ENCODE peak calls at places on chromosome 1, in nine cellular contexts. V is H54, B is adrenal gland, L is lower leg skin, D is spleen, N is tibial nerve, X is IMR-90, W is body of pancreas, O is K562. I is an unnamed sample.
A peak's percentile ranks its signal among the peaks of the same experiment; 100 is the strongest.

GRCh38 chr1:234495231-234495990 is 16.4 kb upstream of the TARBP1 start:
- DNase-seq in V (peak; percentile 27), B (no peak), L (no peak), D (no peak), N (no peak), X (peak; percentile 94), W (no peak), O (peak; percentile 58), I (no peak)

GRCh38 chr1:109133815-109134214 is 19.9 kb downstream of the ELAPOR1 start:
- DNase-seq in V (no peak), B (no peak), L (no peak), D (peak; percentile 90), N (peak; percentile 14), X (no peak), W (peak; percentile 80), O (no peak), I (no peak)

GRCh38 chr1:221557024-221557423 is 184.9 kb downstream of the DUSP10 start:
- DNase-seq in V (no peak), B (no peak), L (no peak), D (no peak), N (no peak), X (no peak), W (no peak), O (no peak), I (no peak)

GRCh38 chr1:230915079-230915478 is 46.8 kb upstream of the C1orf198 start:
- DNase-seq in V (no peak), B (no peak), L (no peak), D (no peak), N (no peak), X (peak; percentile 23), W (no peak), O (no peak), I (no peak)

GRCh38 chr1:207853372-207853757 is 57.6 kb downstream of the CD34 start:
- DNase-seq in V (no peak), B (no peak), L (no peak), D (no peak), N (no peak), X (peak; percentile 19), W (no peak), O (no peak), I (no peak)

GRCh38 chr1:204319462-204319861 is 40.3 kb downstream of the PLEKHA6 start:
- DNase-seq in V (peak; percentile 59), B (no peak), L (no peak), D (no peak), N (no peak), X (peak; percentile 97), W (no peak), O (peak; percentile 45), I (no peak)

GRCh38 chr1:97006044-97006676 is 284.6 kb downstream of the PTBP2 start:
- DNase-seq in V (no peak), B (no peak), L (no peak), D (no peak), N (no peak), X (peak; percentile 84), W (peak; percentile 3), O (no peak), I (no peak)

GRCh38 chr1:67861856-67862516 is 28.7 kb upstream of the GNG12 start:
- DNase-seq in V (no peak), B (no peak), L (no peak), D (no peak), N (no peak), X (peak; percentile 45), W (no peak), O (no peak), I (no peak)

GRCh38 chr1:155329980-155330598 is 9.4 kb downstream of the RUSC1 start:
- DNase-seq in V (no peak), B (no peak), L (no peak), D (no peak), N (no peak), X (no peak), W (no peak), O (no peak), I (no peak)

GRCh38 chr1:176786274-176786673 is 323.3 kb downstream of the PAPPA2 start:
- DNase-seq in V (no peak), B (no peak), L (no peak), D (no peak), N (no peak), X (no peak), W (no peak), O (no peak), I (no peak)

GRCh38 chr1:210736681-210737080 is 397.3 kb downstream of the KCNH1 start:
- DNase-seq in V (no peak), B (no peak), L (no peak), D (no peak), N (no peak), X (no peak), W (no peak), O (no peak), I (no peak)

DNA sequence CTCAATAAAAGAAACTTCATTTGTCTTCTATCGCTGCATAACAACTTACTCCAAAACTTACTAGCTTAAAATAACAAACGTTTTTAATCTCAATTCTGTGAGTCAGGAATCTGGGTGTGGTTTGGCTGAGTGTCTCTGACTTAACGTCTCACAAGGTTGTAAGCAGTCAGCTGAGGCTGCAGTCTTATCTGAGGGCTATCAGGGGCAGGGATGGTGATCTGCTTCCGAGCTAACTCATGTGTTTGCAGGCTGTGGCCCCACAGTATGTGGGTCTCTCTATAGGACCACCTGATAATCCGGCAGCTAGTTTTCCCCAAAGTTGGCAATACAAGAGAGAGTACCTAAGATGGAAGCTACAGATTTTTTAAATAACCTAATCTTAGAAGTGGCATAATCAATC is 234.2 kb upstream of the FGGY start:
- DNase-seq in V (no peak), B (peak; percentile 35), L (peak; percentile 71), D (no peak), N (no peak), X (peak; percentile 76), W (peak; percentile 41), O (peak; percentile 68), I (no peak)
- TF ChIP-seq POLR2A in V (no peak), B (no peak), L (no peak), D (no peak), N (no peak), X (no peak), W (no peak), O (no peak), I (no peak)

GRCh38 chr1:29620631-29621030 is 384.3 kb downstream of the PTPRU start:
- DNase-seq in V (no peak), B (no peak), L (peak; percentile 8), D (no peak), N (no peak), X (no peak), W (no peak), O (no peak), I (no peak)
- TF ChIP-seq POLR2A in V (no peak), B (no peak), L (no peak), D (no peak), N (no peak), X (no peak), W (no peak), O (no peak), I (no peak)

GRCh38 chr1:54408701-54409066 is 2.5 kb upstream of the SSBP3 start:
- DNase-seq in V (no peak), B (no peak), L (no peak), D (no peak), N (no peak), X (no peak), W (no peak), O (no peak), I (no peak)

GRCh38 chr1:54407957-54408700 is 1.9 kb upstream of the SSBP3 start:
- DNase-seq in V (peak; percentile 91), B (peak; percentile 48), L (peak; percentile 46), D (no peak), N (no peak), X (peak; percentile 89), W (peak; percentile 57), O (peak; percentile 89), I (no peak)

GRCh38 chr1:54405894-54406293 is 300 bp downstream of the SSBP3 start:
- DNase-seq in V (no peak), B (no peak), L (no peak), D (no peak), N (no peak), X (no peak), W (peak; percentile 38), O (no peak), I (no peak)

GRCh38 chr1:54406339-54407181 is at the start of gene SSBP3:
- DNase-seq in V (peak; percentile 94), B (peak; percentile 94), L (peak; percentile 87), D (peak; percentile 99), N (peak; percentile 74), X (peak; percentile 88), W (peak; percentile 92), O (peak; percentile 97), I (peak; percentile 93)

GRCh38 chr1:54407201-54407956 is 1.2 kb upstream of the SSBP3 start:
- DNase-seq in V (peak; percentile 84), B (peak; percentile 74), L (peak; percentile 86), D (peak; percentile 83), N (peak; percentile 85), X (peak; percentile 93), W (peak; percentile 90), O (peak; percentile 94), I (peak; percentile 53)
- TF ChIP-seq POLR2A in V (no peak), B (peak; percentile 85), L (no peak), D (no peak), N (peak; percentile 55), X (peak; percentile 62), W (peak; percentile 30), O (peak; percentile 64), I (no peak)

GRCh38 chr1:32939655-32940371 is 24.8 kb downstream of the RNF19B start:
- DNase-seq in V (no peak), B (no peak), L (no peak), D (no peak), N (no peak), X (peak; percentile 96), W (peak; percentile 60), O (peak; percentile 83), I (no peak)

GRCh38 chr1:32928285-32928684 is 27.1 kb upstream of the TMEM54 start:
- DNase-seq in V (no peak), B (no peak), L (no peak), D (no peak), N (no peak), X (no peak), W (no peak), O (no peak), I (no peak)

GRCh38 chr1:32931760-32932159 is 30.6 kb upstream of the TMEM54 start:
- DNase-seq in V (no peak), B (no peak), L (no peak), D (no peak), N (no peak), X (no peak), W (no peak), O (no peak), I (no peak)

GRCh38 chr1:32937061-32937460 is 27.5 kb downstream of the RNF19B start:
- DNase-seq in V (no peak), B (no peak), L (no peak), D (no peak), N (no peak), X (peak; percentile 21), W (no peak), O (no peak), I (no peak)

DNA sequence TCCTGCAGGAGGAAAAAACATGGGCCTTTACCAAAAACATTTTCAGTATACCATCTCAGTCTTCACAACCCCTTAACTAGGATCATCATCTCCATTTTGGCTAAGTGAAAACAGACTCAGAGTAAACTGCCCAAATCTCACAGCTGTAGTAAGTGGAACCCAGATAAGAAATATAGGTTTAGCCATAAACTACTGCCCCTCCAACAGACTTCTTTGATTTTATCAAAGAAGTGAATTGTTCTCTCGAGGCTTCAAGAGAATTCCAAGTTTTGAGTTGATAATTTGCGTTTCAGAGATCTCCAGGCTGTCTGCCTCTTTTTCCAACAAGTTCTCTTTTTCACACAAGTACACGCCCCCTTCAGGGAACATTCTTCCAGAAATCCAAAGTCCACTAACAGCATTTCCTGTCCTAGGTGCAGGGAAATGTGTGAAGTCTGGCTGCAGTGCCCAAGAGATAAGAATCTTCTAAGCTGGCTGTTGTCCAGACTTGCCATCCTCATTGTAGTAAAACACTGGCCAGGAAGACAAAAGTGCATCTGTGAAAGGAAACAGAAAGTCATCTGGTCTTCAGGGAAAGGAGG is 30.8 kb downstream of the RNF19B start:
- DNase-seq in V (no peak), B (peak; percentile 40), L (no peak), D (no peak), N (peak; percentile 32), X (peak; percentile 19), W (peak; percentile 71), O (peak; percentile 27), I (no peak)
- TF ChIP-seq POLR2A in V (no peak), B (no peak), L (no peak), D (no peak), N (no peak), X (no peak), W (no peak), O (no peak), I (no peak)

I was measured in GM12891.